ENCODE peak calls at places on chromosomes 11 and 22, in six cellular contexts. O is lower lobe of right lung, A is epithelial cell of esophagus, F is brain microvascular endothelial cell, J is body of pancreas, Q is neuronal stem cell. Z is an unnamed sample.

GRCh38 chr11:10725114-10725906 is 25.7 kb upstream of the CTR9 start:
- DNase-seq in Q (no peak), F (peak; percentile 84), J (peak; percentile 16), O (no peak), A (peak; percentile 88), Z (no peak)

GRCh38 chr11:1785749-1786261 is 22.1 kb upstream of the CTSD start:
- DNase-seq in J (peak; percentile 57), A (no peak), Q (no peak), F (no peak), O (no peak), Z (peak; percentile 19)

GRCh38 chr11:128786507-128786906 is 80.6 kb downstream of the KCNJ1 start:
- DNase-seq in A (no peak), Q (no peak), F (no peak), O (no peak), J (no peak), Z (no peak)

GRCh38 chr11:65021003-65021402 is 6.2 kb upstream of the SNX15 start:
- DNase-seq in J (no peak), A (no peak), O (no peak), F (no peak), Q (no peak), Z (no peak)

GRCh38 chr11:22787565-22788162 is 41.9 kb downstream of the SVIP start:
- DNase-seq in O (no peak), Q (peak; percentile 23), A (peak; percentile 44), F (peak; percentile 27), J (peak; percentile 19), Z (peak; percentile 79)

GRCh38 chr11:118003021-118003423 is 16.8 kb downstream of the IL10RA start:
- DNase-seq in J (no peak), Q (no peak), O (no peak), F (no peak), A (no peak), Z (no peak)

GRCh38 chr11:779955-780532 is 2.8 kb upstream of the GATD1 start:
- DNase-seq in Q (no peak), O (no peak), J (no peak), F (no peak), A (no peak), Z (no peak)

GRCh38 chr11:118012083-118012669 is 26.0 kb downstream of the IL10RA start:
- DNase-seq in J (peak; percentile 67), A (peak; percentile 75), F (no peak), Q (no peak), O (peak; percentile 72), Z (peak; percentile 2)

GRCh38 chr11:35598254-35599125 is 19.8 kb upstream of the FJX1 start:
- DNase-seq in Q (no peak), F (no peak), A (peak; percentile 65), O (no peak), J (peak; percentile 47), Z (no peak)

GRCh38 chr22:30362632-30363281 is 6.0 kb downstream of the CCDC157 start:
- DNase-seq in Q (no peak), F (no peak), O (no peak), J (no peak), A (no peak), Z (no peak)

GRCh38 chr22:21824439-21824912 is 43.0 kb downstream of the MAPK1 start:
- DNase-seq in O (no peak), A (no peak), F (no peak), J (no peak), Q (no peak), Z (no peak)

GRCh38 chr11:2180347-2180746 is 8.7 kb upstream of the TH start:
- DNase-seq in A (no peak), Q (no peak), O (no peak), J (no peak), F (no peak), Z (no peak)

GRCh38 chr11:95266751-95267374 is 35.9 kb upstream of the SESN3 start:
- DNase-seq in Q (no peak), O (no peak), A (no peak), F (no peak), J (peak; percentile 30), Z (peak; percentile 69)

GRCh38 chr11:116267146-116267545 is 505.6 kb downstream of the BUD13 start:
- DNase-seq in O (peak; percentile 51), Q (no peak), A (no peak), J (no peak), F (no peak), Z (no peak)

GRCh38 chr11:122893131-122893530 is 10.6 kb downstream of the JHY start:
- DNase-seq in J (no peak), A (peak; percentile 56), F (no peak), O (no peak), Q (no peak), Z (no peak)

GRCh38 chr11:100445231-100445735 is 241.8 kb upstream of the ARHGAP42 start:
- DNase-seq in J (peak; percentile 82), O (no peak), Q (no peak), A (peak; percentile 38), F (peak; percentile 9), Z (no peak)

GRCh38 chr22:40232624-40233023 is 54.9 kb downstream of the TNRC6B start:
- DNase-seq in O (no peak), A (no peak), J (no peak), Q (no peak), F (no peak), Z (no peak)

GRCh38 chr11:3747704-3748103 is 49.6 kb downstream of the NUP98 start:
- DNase-seq in O (no peak), Q (no peak), J (peak; percentile 9), A (peak; percentile 97), F (peak; percentile 62), Z (peak; percentile 80)

GRCh38 chr22:23204125-23204488 is 23.8 kb downstream of the BCR start:
- DNase-seq in F (no peak), Q (no peak), O (peak; percentile 8), J (no peak), A (no peak), Z (no peak)

GRCh38 chr22:36773935-36774334 is 2.0 kb downstream of the IFT27 start:
- DNase-seq in Q (no peak), A (peak; percentile 63), O (no peak), J (peak; percentile 43), F (peak; percentile 19), Z (peak; percentile 68)

GRCh38 chr11:123330948-123331347 is 99.1 kb upstream of the GRAMD1B start:
- DNase-seq in O (no peak), Q (no peak), J (no peak), F (no peak), A (no peak), Z (no peak)

GRCh38 chr11:118198370-118198769 is 21.9 kb upstream of the SCN2B start:
- DNase-seq in O (peak; percentile 88), A (peak; percentile 72), Q (no peak), J (peak; percentile 84), F (peak; percentile 59), Z (peak; percentile 84)

GRCh38 chr11:123166095-123166559 is 28.9 kb downstream of the CLMP start:
- DNase-seq in A (peak; percentile 67), O (peak; percentile 51), Q (peak; percentile 29), J (peak; percentile 42), F (peak; percentile 82), Z (peak; percentile 51)

GRCh38 chr11:42841563-42841962 is 470.2 kb upstream of the API5 start:
- DNase-seq in A (no peak), F (no peak), J (no peak), Q (no peak), O (no peak), Z (no peak)

GRCh38 chr11:44301856-44302231 is 8.1 kb downstream of the ALX4 start:
- DNase-seq in J (no peak), A (no peak), Q (no peak), O (no peak), F (peak; percentile 8), Z (peak; percentile 68)

GRCh38 chr11:134505125-134505524 is 93.1 kb upstream of the B3GAT1 start:
- DNase-seq in Q (no peak), J (no peak), O (no peak), A (no peak), F (no peak), Z (no peak)

GRCh38 chr22:44395116-44396005 is 82.6 kb upstream of the SHISAL1 start:
- DNase-seq in O (peak; percentile 37), A (no peak), Q (no peak), J (no peak), F (no peak), Z (no peak)

GRCh38 chr11:27459191-27459590 is 13.4 kb downstream of the LGR4 start:
- DNase-seq in J (no peak), A (no peak), O (no peak), Q (no peak), F (no peak), Z (no peak)

GRCh38 chr11:33694346-33695050 is 6.1 kb downstream of the C11orf91 start:
- DNase-seq in O (no peak), Q (no peak), F (no peak), A (no peak), J (no peak), Z (no peak)

GRCh38 chr22:20552450-20552894 is 45.1 kb downstream of the MED15 start:
- DNase-seq in O (no peak), Q (no peak), F (peak; percentile 40), J (peak; percentile 70), A (no peak), Z (no peak)

GRCh38 chr11:67379061-67380058 is 6.0 kb upstream of the CLCF1 start:
- DNase-seq in F (no peak), O (no peak), J (no peak), A (peak; percentile 74), Q (no peak), Z (peak; percentile 80)

GRCh38 chr22:45553333-45554039 is 50.8 kb downstream of the FBLN1 start:
- DNase-seq in O (peak; percentile 73), Q (peak; percentile 83), F (peak; percentile 79), J (peak; percentile 60), A (peak; percentile 86), Z (peak; percentile 87)
- H3K4me3 ChIP-seq in O (no peak overlapping the region), Q (no peak overlapping the region), F (no peak overlapping the region), J (no peak overlapping the region), A (no peak overlapping the region), Z (peak overlapping the region; percentile 15)

DNA sequence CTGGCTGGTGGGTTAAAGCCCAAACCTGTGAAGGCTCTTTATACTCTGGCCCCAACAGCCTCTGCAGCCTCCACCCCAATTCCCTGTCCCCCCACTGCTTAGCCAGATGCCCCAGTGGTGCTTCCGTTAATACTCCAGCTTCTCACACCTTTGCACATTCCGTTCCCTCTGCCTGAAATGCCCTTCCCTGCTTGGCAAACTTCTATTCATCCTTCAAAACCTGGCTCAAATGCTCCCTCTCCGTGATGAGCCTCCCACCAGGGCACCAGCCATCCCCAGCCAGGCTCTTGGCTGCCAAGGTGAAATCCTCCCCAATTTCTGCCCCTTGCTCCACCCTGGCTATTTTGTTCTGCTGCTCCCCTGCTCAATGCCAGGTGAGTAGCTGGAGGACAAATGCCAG is 12.5 kb upstream of the FADS3 start:
- DNase-seq in Q (no peak), F (no peak), A (no peak), J (no peak), O (no peak), Z (no peak)
- H3K4me3 ChIP-seq in Q (no peak overlapping the region), F (no peak overlapping the region), A (no peak overlapping the region), J (no peak overlapping the region), O (no peak overlapping the region), Z (no peak overlapping the region)

GRCh38 chr11:9600166-9600565 is 26.7 kb downstream of the WEE1 start:
- DNase-seq in A (no peak), J (no peak), O (no peak), F (no peak), Q (no peak), Z (no peak)
- H3K4me3 ChIP-seq in A (no peak overlapping the region), J (no peak overlapping the region), O (no peak overlapping the region), F (no peak overlapping the region), Q (no peak overlapping the region), Z (no peak overlapping the region)

DNA sequence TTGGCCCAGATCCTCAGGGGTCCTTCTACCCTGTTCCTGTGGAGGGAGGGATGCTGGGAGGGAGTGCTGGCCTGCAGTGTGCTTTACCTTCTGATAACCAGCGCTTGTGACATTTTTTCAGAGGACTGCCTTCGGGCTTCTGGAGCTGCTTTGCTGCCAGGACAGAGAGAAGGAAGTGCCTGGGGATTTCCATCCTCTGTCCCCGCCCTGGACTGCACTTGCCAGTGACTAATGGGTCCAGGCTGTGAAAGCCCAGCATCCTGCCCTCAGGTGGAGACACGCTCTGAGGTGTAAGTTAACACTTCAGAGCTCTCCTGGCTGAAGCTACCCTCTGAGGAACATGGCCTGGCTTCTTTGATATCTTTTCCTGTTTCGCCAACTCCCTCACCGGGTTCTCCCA is 158.7 kb upstream of the SYT13 start:
- DNase-seq in F (no peak), O (no peak), Q (no peak), J (peak; percentile 12), A (peak; percentile 37), Z (no peak)
- H3K4me3 ChIP-seq in F (no peak overlapping the region), O (no peak overlapping the region), Q (no peak overlapping the region), J (no peak overlapping the region), A (no peak overlapping the region), Z (no peak overlapping the region)

Z was measured in adipocyte.